ENCODE peak calls at places on chromosome 9, in six cellular contexts. One of them, this sample, is unnamed.
A peak's percentile ranks its signal among the peaks of the same experiment; 100 is the strongest.

GRCh38 chr9:33159058-33159759 is 7.9 kb downstream of the B4GALT1 start:
- DNase-seq in uterus: peak; percentile 75
- DNase-seq in tibial artery: peak; percentile 76
- DNase-seq in ovary: peak; percentile 81
- DNase-seq in colonic mucosa: peak; percentile 90
- DNase-seq in Peyer's patch: peak; percentile 57
- DNase-seq in this sample: peak; percentile 85

GRCh38 chr9:2723666-2724065 is 6.4 kb downstream of the KCNV2 start:
- DNase-seq in uterus: no peak
- DNase-seq in tibial artery: no peak
- DNase-seq in ovary: no peak
- DNase-seq in colonic mucosa: no peak
- DNase-seq in Peyer's patch: no peak
- DNase-seq in this sample: no peak

GRCh38 chr9:12859704-12860251 is 85.0 kb downstream of the LURAP1L start:
- DNase-seq in uterus: no peak
- DNase-seq in tibial artery: no peak
- DNase-seq in ovary: no peak
- DNase-seq in colonic mucosa: peak; percentile 60
- DNase-seq in Peyer's patch: no peak
- DNase-seq in this sample: no peak

GRCh38 chr9:35842795-35843194 is 13.8 kb downstream of the TMEM8B start:
- DNase-seq in uterus: no peak
- DNase-seq in tibial artery: no peak
- DNase-seq in ovary: no peak
- DNase-seq in colonic mucosa: no peak
- DNase-seq in Peyer's patch: no peak
- DNase-seq in this sample: no peak

GRCh38 chr9:115671236-115671770 is 482.3 kb upstream of the PAPPA start:
- DNase-seq in uterus: no peak
- DNase-seq in tibial artery: no peak
- DNase-seq in ovary: no peak
- DNase-seq in colonic mucosa: no peak
- DNase-seq in Peyer's patch: no peak
- DNase-seq in this sample: no peak

GRCh38 chr9:36151306-36152210 is 15.0 kb downstream of the GLIPR2 start:
- DNase-seq in uterus: no peak
- DNase-seq in tibial artery: peak; percentile 54
- DNase-seq in ovary: no peak
- DNase-seq in colonic mucosa: peak; percentile 57
- DNase-seq in Peyer's patch: peak; percentile 88
- DNase-seq in this sample: peak; percentile 75

GRCh38 chr9:83599071-83599470 is 23.9 kb upstream of the IDNK start:
- DNase-seq in uterus: no peak
- DNase-seq in tibial artery: no peak
- DNase-seq in ovary: no peak
- DNase-seq in colonic mucosa: no peak
- DNase-seq in Peyer's patch: no peak
- DNase-seq in this sample: no peak

GRCh38 chr9:125564641-125565040 is 142.4 kb downstream of the MAPKAP1 start:
- DNase-seq in uterus: no peak
- DNase-seq in tibial artery: no peak
- DNase-seq in ovary: no peak
- DNase-seq in colonic mucosa: no peak
- DNase-seq in Peyer's patch: no peak
- DNase-seq in this sample: no peak

GRCh38 chr9:86909388-86909787 is 37.9 kb downstream of the GAS1 start:
- DNase-seq in uterus: no peak
- DNase-seq in tibial artery: no peak
- DNase-seq in ovary: no peak
- DNase-seq in colonic mucosa: no peak
- DNase-seq in Peyer's patch: no peak
- DNase-seq in this sample: no peak

GRCh38 chr9:70217029-70217428 is 41.7 kb upstream of the SMC5 start:
- DNase-seq in uterus: peak; percentile 28
- DNase-seq in tibial artery: no peak
- DNase-seq in ovary: peak; percentile 60
- DNase-seq in colonic mucosa: no peak
- DNase-seq in Peyer's patch: no peak
- DNase-seq in this sample: no peak

GRCh38 chr9:91700475-91700874 is 249.6 kb downstream of the ROR2 start:
- DNase-seq in uterus: no peak
- DNase-seq in tibial artery: no peak
- DNase-seq in ovary: no peak
- DNase-seq in colonic mucosa: no peak
- DNase-seq in Peyer's patch: no peak
- DNase-seq in this sample: no peak

GRCh38 chr9:84322830-84323229 is 17.7 kb downstream of the SLC28A3 start:
- DNase-seq in uterus: no peak
- DNase-seq in tibial artery: no peak
- DNase-seq in ovary: no peak
- DNase-seq in colonic mucosa: no peak
- DNase-seq in Peyer's patch: no peak
- DNase-seq in this sample: no peak

GRCh38 chr9:4714266-4715016 is 26.6 kb downstream of the AK3 start:
- DNase-seq in uterus: no peak
- DNase-seq in tibial artery: no peak
- DNase-seq in ovary: no peak
- DNase-seq in colonic mucosa: no peak
- DNase-seq in Peyer's patch: no peak
- DNase-seq in this sample: no peak

GRCh38 chr9:37953204-37953774 is 49.4 kb upstream of the SLC25A51 start:
- DNase-seq in uterus: no peak
- DNase-seq in tibial artery: no peak
- DNase-seq in ovary: no peak
- DNase-seq in colonic mucosa: no peak
- DNase-seq in Peyer's patch: no peak
- DNase-seq in this sample: no peak

GRCh38 chr9:101005248-101005647 is 23.3 kb upstream of the PLPPR1 start:
- DNase-seq in uterus: no peak
- DNase-seq in tibial artery: no peak
- DNase-seq in ovary: no peak
- DNase-seq in colonic mucosa: no peak
- DNase-seq in Peyer's patch: no peak
- DNase-seq in this sample: no peak

GRCh38 chr9:32004431-32005076 is 379.9 kb upstream of the ACO1 start:
- DNase-seq in uterus: no peak
- DNase-seq in tibial artery: no peak
- DNase-seq in ovary: no peak
- DNase-seq in colonic mucosa: no peak
- DNase-seq in Peyer's patch: no peak
- DNase-seq in this sample: no peak

GRCh38 chr9:115591584-115591984 is 473.6 kb upstream of the TNC start:
- DNase-seq in uterus: peak; percentile 82
- DNase-seq in tibial artery: peak; percentile 83
- DNase-seq in ovary: peak; percentile 10
- DNase-seq in colonic mucosa: peak; percentile 57
- DNase-seq in Peyer's patch: no peak
- DNase-seq in this sample: peak; percentile 60

GRCh38 chr9:87883274-87883673 is 597 bp downstream of the SPATA31E1 start:
- DNase-seq in uterus: no peak
- DNase-seq in tibial artery: no peak
- DNase-seq in ovary: no peak
- DNase-seq in colonic mucosa: no peak
- DNase-seq in Peyer's patch: no peak
- DNase-seq in this sample: no peak

GRCh38 chr9:109769250-109769649 is 10.7 kb upstream of the PALM2AKAP2 start:
- DNase-seq in uterus: no peak
- DNase-seq in tibial artery: no peak
- DNase-seq in ovary: no peak
- DNase-seq in colonic mucosa: no peak
- DNase-seq in Peyer's patch: no peak
- DNase-seq in this sample: no peak

GRCh38 chr9:106334081-106334480 is 528.9 kb upstream of the ZNF462 start:
- DNase-seq in uterus: no peak
- DNase-seq in tibial artery: no peak
- DNase-seq in ovary: no peak
- DNase-seq in colonic mucosa: no peak
- DNase-seq in Peyer's patch: no peak
- DNase-seq in this sample: no peak

GRCh38 chr9:96141666-96142065 is 160.3 kb downstream of the HSD17B3 start:
- DNase-seq in uterus: no peak
- DNase-seq in tibial artery: no peak
- DNase-seq in ovary: no peak
- DNase-seq in colonic mucosa: no peak
- DNase-seq in Peyer's patch: no peak
- DNase-seq in this sample: no peak

GRCh38 chr9:4740373-4740622 is 704 bp downstream of the AK3 start:
- DNase-seq in uterus: no peak
- DNase-seq in tibial artery: no peak
- DNase-seq in ovary: no peak
- DNase-seq in colonic mucosa: no peak
- DNase-seq in Peyer's patch: no peak
- DNase-seq in this sample: no peak

GRCh38 chr9:115234094-115234493 is 116.1 kb upstream of the TNC start:
- DNase-seq in uterus: no peak
- DNase-seq in tibial artery: no peak
- DNase-seq in ovary: no peak
- DNase-seq in colonic mucosa: no peak
- DNase-seq in Peyer's patch: no peak
- DNase-seq in this sample: no peak

GRCh38 chr9:97954550-97954989 is 16.6 kb upstream of the HEMGN start:
- DNase-seq in uterus: no peak
- DNase-seq in tibial artery: no peak
- DNase-seq in ovary: no peak
- DNase-seq in colonic mucosa: peak; percentile 37
- DNase-seq in Peyer's patch: peak; percentile 47
- DNase-seq in this sample: no peak
- TF ChIP-seq CTCF in uterus: peak; percentile 32
- TF ChIP-seq CTCF in tibial artery: peak; percentile 14
- TF ChIP-seq CTCF in ovary: no peak
- TF ChIP-seq CTCF in colonic mucosa: peak; percentile 62
- TF ChIP-seq CTCF in Peyer's patch: peak; percentile 39
- TF ChIP-seq CTCF in this sample: peak; percentile 47

GRCh38 chr9:137454145-137454505 is 5.0 kb downstream of the NSMF start:
- DNase-seq in uterus: peak; percentile 77
- DNase-seq in tibial artery: no peak
- DNase-seq in ovary: peak; percentile 49
- DNase-seq in colonic mucosa: peak; percentile 80
- DNase-seq in Peyer's patch: peak; percentile 36
- DNase-seq in this sample: peak; percentile 68

GRCh38 chr9:137453643-137454081 is 5.5 kb downstream of the NSMF start:
- DNase-seq in uterus: peak; percentile 83
- DNase-seq in tibial artery: peak; percentile 76
- DNase-seq in ovary: peak; percentile 64
- DNase-seq in colonic mucosa: peak; percentile 88
- DNase-seq in Peyer's patch: peak; percentile 59
- DNase-seq in this sample: peak; percentile 73

GRCh38 chr9:137454506-137455360 is 4.4 kb downstream of the NSMF start:
- DNase-seq in uterus: peak; percentile 42
- DNase-seq in tibial artery: no peak
- DNase-seq in ovary: peak; percentile 51
- DNase-seq in colonic mucosa: peak; percentile 77
- DNase-seq in Peyer's patch: no peak
- DNase-seq in this sample: peak; percentile 26

GRCh38 chr9:137451976-137452760 is 7.0 kb downstream of the NSMF start:
- DNase-seq in uterus: peak; percentile 20
- DNase-seq in tibial artery: no peak
- DNase-seq in ovary: peak; percentile 12
- DNase-seq in colonic mucosa: peak; percentile 21
- DNase-seq in Peyer's patch: no peak
- DNase-seq in this sample: peak; percentile 23

DNA sequence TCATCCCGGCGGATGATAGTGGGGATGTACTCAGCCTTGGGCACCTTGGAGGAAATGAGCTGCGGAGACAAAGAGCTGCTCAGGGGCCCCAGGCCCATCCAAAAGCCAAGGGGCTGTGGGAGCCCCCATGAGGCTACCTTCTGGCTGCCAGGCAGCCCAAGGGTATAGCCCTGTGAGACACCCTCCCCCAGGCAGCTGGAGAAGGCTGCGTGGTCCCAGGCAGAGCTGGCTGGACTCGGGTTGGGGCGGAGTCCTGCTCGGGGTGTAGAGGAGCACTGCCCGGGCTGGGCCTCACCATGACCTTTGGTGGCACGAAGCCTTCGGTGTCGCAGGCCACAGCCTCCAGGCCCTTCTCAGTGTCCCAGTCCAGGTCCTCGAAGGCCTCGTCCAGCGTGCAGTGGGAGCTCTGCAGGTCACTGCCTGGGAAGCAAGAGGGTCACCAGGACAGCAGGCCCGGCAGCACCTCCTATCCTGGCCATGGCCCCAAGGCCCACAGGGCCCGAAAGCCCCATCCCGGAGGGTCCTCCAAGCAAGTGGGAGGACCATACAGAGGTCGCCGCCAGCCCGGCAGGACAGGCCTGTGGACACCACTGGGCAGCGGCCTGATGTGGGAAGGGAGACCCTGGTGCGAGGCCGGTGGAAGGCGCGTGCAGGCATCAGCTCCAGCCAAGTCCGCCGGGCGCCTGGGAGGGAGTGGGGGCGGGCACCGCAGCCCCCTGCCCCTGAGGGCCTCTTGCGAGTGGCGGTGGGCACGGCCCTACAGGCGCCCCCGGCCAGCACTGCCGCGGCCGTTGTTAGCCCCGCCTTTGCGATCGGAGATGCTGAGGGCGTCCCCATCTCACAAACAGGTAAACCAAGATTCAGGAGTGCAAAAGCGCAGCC is 6.1 kb downstream of the NSMF start:
- DNase-seq in uterus: peak; percentile 40
- DNase-seq in tibial artery: no peak
- DNase-seq in ovary: peak; percentile 30
- DNase-seq in colonic mucosa: peak; percentile 37
- DNase-seq in Peyer's patch: no peak
- DNase-seq in this sample: peak; percentile 36
- H3K4me1 ChIP-seq in uterus: no peaks in the 10 kb centered on the region
- H3K4me1 ChIP-seq in tibial artery: no peaks in the 10 kb centered on the region
- H3K4me1 ChIP-seq in ovary: peaks cover 6% of the 10 kb centered on the region
- H3K4me1 ChIP-seq in colonic mucosa: peaks cover 11% of the 10 kb centered on the region
- H3K4me1 ChIP-seq in Peyer's patch: peaks cover 44% of the 10 kb centered on the region
- H3K4me1 ChIP-seq in this sample: no peaks in the 10 kb centered on the region

GRCh38 chr9:16386579-16387077 is 483.8 kb downstream of the BNC2 start:
- DNase-seq in uterus: no peak
- DNase-seq in tibial artery: no peak
- DNase-seq in ovary: no peak
- DNase-seq in colonic mucosa: no peak
- DNase-seq in Peyer's patch: no peak
- DNase-seq in this sample: no peak
- TF ChIP-seq CTCF in uterus: no peak
- TF ChIP-seq CTCF in tibial artery: no peak
- TF ChIP-seq CTCF in ovary: no peak
- TF ChIP-seq CTCF in colonic mucosa: no peak
- TF ChIP-seq CTCF in Peyer's patch: no peak
- TF ChIP-seq CTCF in this sample: no peak

DNA sequence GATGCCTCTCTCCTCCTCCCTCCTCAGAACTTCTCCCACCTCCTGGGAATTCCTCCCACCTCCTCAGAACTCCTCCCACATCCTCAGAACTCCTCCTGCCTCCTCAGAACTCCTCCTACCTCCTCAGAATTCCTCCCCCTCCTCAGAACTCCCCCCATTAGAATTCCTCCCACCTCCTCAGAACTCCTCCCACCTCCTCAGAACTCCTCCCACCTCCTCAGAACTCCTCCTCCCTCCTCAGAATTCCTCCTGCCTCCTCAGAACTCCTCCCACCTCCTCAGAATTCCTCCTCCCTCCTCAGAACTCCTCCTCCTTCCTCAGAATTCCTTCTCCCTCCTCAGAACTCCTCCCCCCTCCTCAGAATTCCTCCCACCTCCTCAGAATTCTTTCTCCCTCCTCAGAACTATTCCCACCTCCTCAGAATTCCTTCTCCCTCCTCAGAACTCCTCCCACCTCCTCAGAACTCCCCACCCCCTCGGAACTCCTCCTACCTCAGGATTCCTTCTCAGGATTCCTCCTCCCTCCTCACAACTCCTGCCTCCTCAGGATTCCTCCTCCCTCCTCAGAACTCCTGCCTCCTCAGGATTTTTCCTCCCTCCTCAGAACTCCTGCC is 23.9 kb downstream of the SLC46A2 start:
- DNase-seq in uterus: no peak
- DNase-seq in tibial artery: no peak
- DNase-seq in ovary: no peak
- DNase-seq in colonic mucosa: peak; percentile 34
- DNase-seq in Peyer's patch: no peak
- DNase-seq in this sample: no peak
- H3K4me1 ChIP-seq in uterus: no peaks in the 10 kb centered on the region
- H3K4me1 ChIP-seq in tibial artery: no peaks in the 10 kb centered on the region
- H3K4me1 ChIP-seq in ovary: no peaks in the 10 kb centered on the region
- H3K4me1 ChIP-seq in colonic mucosa: peaks cover 6% of the 10 kb centered on the region
- H3K4me1 ChIP-seq in Peyer's patch: no peaks in the 10 kb centered on the region
- H3K4me1 ChIP-seq in this sample: peaks cover 18% of the 10 kb centered on the region